ENCODE peak calls at places on chromosomes 11 and 22, in four cellular contexts. One of them, this sample, is unnamed.

GRCh38 chr22:31639640-31640039 is 22.4 kb downstream of the PISD start:
- DNase-seq in keratinocyte: no peak
- DNase-seq in stimulated activated CD4-positive, alpha-beta T cell treated with anti-CD3 and anti-CD28 coated beads, Interleukin-15, amount 100 ng/mL, for 1 hour: no peak
- DNase-seq in neuronal stem cell: no peak
- DNase-seq in this sample: no peak

GRCh38 chr11:70517203-70517602 is 118.9 kb downstream of the CTTN start:
- DNase-seq in keratinocyte: no peak
- DNase-seq in stimulated activated CD4-positive, alpha-beta T cell treated with anti-CD3 and anti-CD28 coated beads, Interleukin-15, amount 100 ng/mL, for 1 hour: no peak
- DNase-seq in neuronal stem cell: no peak
- DNase-seq in this sample: no peak

GRCh38 chr11:93123351-93123898 is 74.4 kb downstream of the SLC36A4 start:
- DNase-seq in keratinocyte: no peak
- DNase-seq in stimulated activated CD4-positive, alpha-beta T cell treated with anti-CD3 and anti-CD28 coated beads, Interleukin-15, amount 100 ng/mL, for 1 hour: no peak
- DNase-seq in neuronal stem cell: no peak
- DNase-seq in this sample: no peak

GRCh38 chr11:69339916-69340565 is 46.1 kb downstream of the MYEOV start:
- DNase-seq in keratinocyte: no peak
- DNase-seq in stimulated activated CD4-positive, alpha-beta T cell treated with anti-CD3 and anti-CD28 coated beads, Interleukin-15, amount 100 ng/mL, for 1 hour: no peak
- DNase-seq in neuronal stem cell: no peak
- DNase-seq in this sample: no peak

GRCh38 chr22:37953062-37953436 is 352 bp downstream of the C22orf23 start:
- DNase-seq in keratinocyte: no peak
- DNase-seq in stimulated activated CD4-positive, alpha-beta T cell treated with anti-CD3 and anti-CD28 coated beads, Interleukin-15, amount 100 ng/mL, for 1 hour: no peak
- DNase-seq in neuronal stem cell: no peak
- DNase-seq in this sample: no peak

GRCh38 chr11:122317337-122317736 is 201.3 kb upstream of the BLID start:
- DNase-seq in keratinocyte: no peak
- DNase-seq in stimulated activated CD4-positive, alpha-beta T cell treated with anti-CD3 and anti-CD28 coated beads, Interleukin-15, amount 100 ng/mL, for 1 hour: no peak
- DNase-seq in neuronal stem cell: no peak
- DNase-seq in this sample: no peak

GRCh38 chr11:81080476-81080875 is 1639.6 kb upstream of the TENM4 start:
- DNase-seq in keratinocyte: no peak
- DNase-seq in stimulated activated CD4-positive, alpha-beta T cell treated with anti-CD3 and anti-CD28 coated beads, Interleukin-15, amount 100 ng/mL, for 1 hour: no peak
- DNase-seq in neuronal stem cell: no peak
- DNase-seq in this sample: no peak

GRCh38 chr11:2265396-2265795 is 5.0 kb downstream of the ASCL2 start:
- DNase-seq in keratinocyte: no peak
- DNase-seq in stimulated activated CD4-positive, alpha-beta T cell treated with anti-CD3 and anti-CD28 coated beads, Interleukin-15, amount 100 ng/mL, for 1 hour: no peak
- DNase-seq in neuronal stem cell: no peak
- DNase-seq in this sample: no peak

GRCh38 chr11:94648789-94649188 is 81.6 kb downstream of the PIWIL4 start:
- DNase-seq in keratinocyte: no peak
- DNase-seq in stimulated activated CD4-positive, alpha-beta T cell treated with anti-CD3 and anti-CD28 coated beads, Interleukin-15, amount 100 ng/mL, for 1 hour: no peak
- DNase-seq in neuronal stem cell: no peak
- DNase-seq in this sample: no peak

GRCh38 chr11:67030976-67031375 is 8.0 kb downstream of the SYT12 start:
- DNase-seq in keratinocyte: no peak
- DNase-seq in stimulated activated CD4-positive, alpha-beta T cell treated with anti-CD3 and anti-CD28 coated beads, Interleukin-15, amount 100 ng/mL, for 1 hour: no peak
- DNase-seq in neuronal stem cell: no peak
- DNase-seq in this sample: no peak

GRCh38 chr11:92376146-92376599 is 151.6 kb downstream of the FAT3 start:
- DNase-seq in keratinocyte: no peak
- DNase-seq in stimulated activated CD4-positive, alpha-beta T cell treated with anti-CD3 and anti-CD28 coated beads, Interleukin-15, amount 100 ng/mL, for 1 hour: no peak
- DNase-seq in neuronal stem cell: no peak
- DNase-seq in this sample: no peak

GRCh38 chr22:30488121-30488520 is 16.3 kb upstream of the SEC14L3 start:
- DNase-seq in keratinocyte: no peak
- DNase-seq in stimulated activated CD4-positive, alpha-beta T cell treated with anti-CD3 and anti-CD28 coated beads, Interleukin-15, amount 100 ng/mL, for 1 hour: no peak
- DNase-seq in neuronal stem cell: no peak
- DNase-seq in this sample: no peak